ENCODE peak calls at places on chromosomes 6 and 20, in ten cellular contexts. One of them, this sample, is unnamed.

GRCh38 chr6:10084276-10084993 is 330.4 kb downstream of the TFAP2A start:
- DNase-seq in brain microvascular endothelial cell: no peak
- DNase-seq in GM06990: no peak
- DNase-seq in neural crest cell: no peak
- DNase-seq in uterus: no peak
- DNase-seq in RWPE1: peak
- DNase-seq in fibroblast of lung: no peak
- DNase-seq in GM13977: no peak
- DNase-seq in lower lobe of right lung: no peak
- DNase-seq in left ventricle myocardium inferior: no peak
- DNase-seq in this sample: no peak

GRCh38 chr6:100382031-100382430 is 82.7 kb downstream of the SIM1 start:
- DNase-seq in brain microvascular endothelial cell: no peak
- DNase-seq in GM06990: no peak
- DNase-seq in neural crest cell: no peak
- DNase-seq in uterus: no peak
- DNase-seq in RWPE1: peak
- DNase-seq in fibroblast of lung: peak
- DNase-seq in GM13977: no peak
- DNase-seq in lower lobe of right lung: no peak
- DNase-seq in left ventricle myocardium inferior: no peak
- DNase-seq in this sample: no peak

GRCh38 chr20:11876555-11876954 is 41.1 kb upstream of the BTBD3 start:
- DNase-seq in brain microvascular endothelial cell: no peak
- DNase-seq in GM06990: no peak
- DNase-seq in neural crest cell: no peak
- DNase-seq in uterus: no peak
- DNase-seq in RWPE1: no peak
- DNase-seq in fibroblast of lung: no peak
- DNase-seq in GM13977: no peak
- DNase-seq in lower lobe of right lung: no peak
- DNase-seq in left ventricle myocardium inferior: no peak
- DNase-seq in this sample: no peak

GRCh38 chr20:35994994-35995453 is 26.6 kb downstream of the CNBD2 start:
- DNase-seq in brain microvascular endothelial cell: peak
- DNase-seq in GM06990: peak
- DNase-seq in neural crest cell: peak
- DNase-seq in uterus: peak
- DNase-seq in RWPE1: peak
- DNase-seq in fibroblast of lung: peak
- DNase-seq in GM13977: peak
- DNase-seq in lower lobe of right lung: peak
- DNase-seq in left ventricle myocardium inferior: peak
- DNase-seq in this sample: peak

GRCh38 chr20:37356387-37356786 is 10.4 kb downstream of the SRC start:
- DNase-seq in brain microvascular endothelial cell: no peak
- DNase-seq in GM06990: no peak
- DNase-seq in neural crest cell: no peak
- DNase-seq in uterus: peak
- DNase-seq in RWPE1: peak
- DNase-seq in fibroblast of lung: peak
- DNase-seq in GM13977: no peak
- DNase-seq in lower lobe of right lung: peak
- DNase-seq in left ventricle myocardium inferior: peak
- DNase-seq in this sample: peak

GRCh38 chr6:27720607-27721580 is 191.3 kb downstream of the OR2B2 start:
- DNase-seq in brain microvascular endothelial cell: peak
- DNase-seq in GM06990: peak
- DNase-seq in neural crest cell: no peak
- DNase-seq in uterus: no peak
- DNase-seq in RWPE1: peak
- DNase-seq in fibroblast of lung: peak
- DNase-seq in GM13977: no peak
- DNase-seq in lower lobe of right lung: no peak
- DNase-seq in left ventricle myocardium inferior: no peak
- DNase-seq in this sample: peak

GRCh38 chr6:92723390-92723931 is 695.9 kb downstream of the EPHA7 start:
- DNase-seq in brain microvascular endothelial cell: no peak
- DNase-seq in GM06990: no peak
- DNase-seq in neural crest cell: no peak
- DNase-seq in uterus: no peak
- DNase-seq in RWPE1: no peak
- DNase-seq in fibroblast of lung: no peak
- DNase-seq in GM13977: no peak
- DNase-seq in lower lobe of right lung: no peak
- DNase-seq in left ventricle myocardium inferior: no peak
- DNase-seq in this sample: peak

GRCh38 chr6:142926494-142927273 is 18.3 kb downstream of the HIVEP2 start:
- DNase-seq in brain microvascular endothelial cell: peak
- DNase-seq in GM06990: peak
- DNase-seq in neural crest cell: peak
- DNase-seq in uterus: peak
- DNase-seq in RWPE1: peak
- DNase-seq in fibroblast of lung: peak
- DNase-seq in GM13977: peak
- DNase-seq in lower lobe of right lung: peak
- DNase-seq in left ventricle myocardium inferior: peak
- DNase-seq in this sample: peak

GRCh38 chr6:74715362-74716068 is 490.3 kb downstream of the COL12A1 start:
- DNase-seq in brain microvascular endothelial cell: no peak
- DNase-seq in GM06990: no peak
- DNase-seq in neural crest cell: no peak
- DNase-seq in uterus: no peak
- DNase-seq in RWPE1: peak
- DNase-seq in fibroblast of lung: peak
- DNase-seq in GM13977: no peak
- DNase-seq in lower lobe of right lung: no peak
- DNase-seq in left ventricle myocardium inferior: no peak
- DNase-seq in this sample: peak

GRCh38 chr6:132687306-132687705 is 26.5 kb downstream of the VNN1 start:
- DNase-seq in brain microvascular endothelial cell: peak
- DNase-seq in GM06990: no peak
- DNase-seq in neural crest cell: no peak
- DNase-seq in uterus: no peak
- DNase-seq in RWPE1: peak
- DNase-seq in fibroblast of lung: peak
- DNase-seq in GM13977: no peak
- DNase-seq in lower lobe of right lung: no peak
- DNase-seq in left ventricle myocardium inferior: no peak
- DNase-seq in this sample: peak

GRCh38 chr6:146224449-146224848 is 195.6 kb downstream of the GRM1 start:
- DNase-seq in brain microvascular endothelial cell: no peak
- DNase-seq in GM06990: no peak
- DNase-seq in neural crest cell: no peak
- DNase-seq in uterus: no peak
- DNase-seq in RWPE1: no peak
- DNase-seq in fibroblast of lung: peak
- DNase-seq in GM13977: no peak
- DNase-seq in lower lobe of right lung: no peak
- DNase-seq in left ventricle myocardium inferior: no peak
- DNase-seq in this sample: no peak

GRCh38 chr20:61507778-61508177 is 255.7 kb downstream of the CDH4 start:
- DNase-seq in brain microvascular endothelial cell: no peak
- DNase-seq in GM06990: no peak
- DNase-seq in neural crest cell: no peak
- DNase-seq in uterus: no peak
- DNase-seq in RWPE1: no peak
- DNase-seq in fibroblast of lung: no peak
- DNase-seq in GM13977: no peak
- DNase-seq in lower lobe of right lung: no peak
- DNase-seq in left ventricle myocardium inferior: no peak
- DNase-seq in this sample: no peak

GRCh38 chr6:104789770-104790190 is 69.9 kb downstream of the HACE1 start:
- DNase-seq in brain microvascular endothelial cell: peak
- DNase-seq in GM06990: peak
- DNase-seq in neural crest cell: no peak
- DNase-seq in uterus: no peak
- DNase-seq in RWPE1: peak
- DNase-seq in fibroblast of lung: peak
- DNase-seq in GM13977: peak
- DNase-seq in lower lobe of right lung: no peak
- DNase-seq in left ventricle myocardium inferior: no peak
- DNase-seq in this sample: peak

GRCh38 chr6:116100419-116101297 is at the start of gene NT5DC1:
- DNase-seq in brain microvascular endothelial cell: peak
- DNase-seq in GM06990: peak
- DNase-seq in neural crest cell: peak
- DNase-seq in uterus: peak
- DNase-seq in RWPE1: peak
- DNase-seq in fibroblast of lung: peak
- DNase-seq in GM13977: peak
- DNase-seq in lower lobe of right lung: peak
- DNase-seq in left ventricle myocardium inferior: peak
- DNase-seq in this sample: peak
- TF ChIP-seq CTCF in brain microvascular endothelial cell: peak
- TF ChIP-seq CTCF in GM06990: peak
- TF ChIP-seq CTCF in neural crest cell: peak
- TF ChIP-seq CTCF in uterus: peak
- TF ChIP-seq CTCF in RWPE1: peak
- TF ChIP-seq CTCF in fibroblast of lung: peak
- TF ChIP-seq CTCF in GM13977: peak
- TF ChIP-seq CTCF in lower lobe of right lung: peak
- TF ChIP-seq CTCF in left ventricle myocardium inferior: peak
- TF ChIP-seq CTCF in this sample: peak

GRCh38 chr6:168711049-168711640 is 270.2 kb downstream of the SMOC2 start:
- DNase-seq in brain microvascular endothelial cell: peak
- DNase-seq in GM06990: no peak
- DNase-seq in neural crest cell: no peak
- DNase-seq in uterus: no peak
- DNase-seq in RWPE1: peak
- DNase-seq in fibroblast of lung: no peak
- DNase-seq in GM13977: no peak
- DNase-seq in lower lobe of right lung: no peak
- DNase-seq in left ventricle myocardium inferior: no peak
- DNase-seq in this sample: no peak
- TF ChIP-seq CTCF in brain microvascular endothelial cell: no peak
- TF ChIP-seq CTCF in GM06990: no peak
- TF ChIP-seq CTCF in neural crest cell: peak
- TF ChIP-seq CTCF in uterus: peak
- TF ChIP-seq CTCF in RWPE1: peak
- TF ChIP-seq CTCF in fibroblast of lung: peak
- TF ChIP-seq CTCF in GM13977: no peak
- TF ChIP-seq CTCF in lower lobe of right lung: peak
- TF ChIP-seq CTCF in left ventricle myocardium inferior: peak
- TF ChIP-seq CTCF in this sample: no peak

DNA sequence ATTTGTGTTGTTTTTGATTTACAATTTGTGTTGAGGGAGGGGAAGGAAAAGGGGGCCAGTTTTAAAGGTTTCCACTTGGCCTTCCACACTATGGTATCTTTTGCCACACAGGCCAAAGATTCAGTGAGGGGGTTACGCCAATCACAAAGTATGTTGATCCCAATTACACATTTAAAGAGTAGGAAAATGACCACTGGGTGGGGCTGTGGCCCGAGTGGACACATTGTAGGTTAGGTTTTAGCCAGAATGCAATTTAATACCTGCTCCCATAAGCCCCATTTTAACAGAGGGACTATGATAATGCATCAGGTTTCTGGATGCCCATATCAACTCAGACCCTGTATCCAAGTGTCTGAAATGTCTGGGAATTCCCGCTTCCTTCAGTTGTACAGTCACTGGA is 15.6 kb downstream of the VGLL2 start:
- DNase-seq in brain microvascular endothelial cell: no peak
- DNase-seq in GM06990: no peak
- DNase-seq in neural crest cell: no peak
- DNase-seq in uterus: no peak
- DNase-seq in RWPE1: no peak
- DNase-seq in fibroblast of lung: no peak
- DNase-seq in GM13977: no peak
- DNase-seq in lower lobe of right lung: no peak
- DNase-seq in left ventricle myocardium inferior: no peak
- DNase-seq in this sample: no peak
- TF ChIP-seq CTCF in brain microvascular endothelial cell: peak
- TF ChIP-seq CTCF in GM06990: peak
- TF ChIP-seq CTCF in neural crest cell: peak
- TF ChIP-seq CTCF in uterus: no peak
- TF ChIP-seq CTCF in RWPE1: peak
- TF ChIP-seq CTCF in fibroblast of lung: no peak
- TF ChIP-seq CTCF in GM13977: no peak
- TF ChIP-seq CTCF in lower lobe of right lung: peak
- TF ChIP-seq CTCF in left ventricle myocardium inferior: peak
- TF ChIP-seq CTCF in this sample: peak

GRCh38 chr20:34315236-34315635 is 12.1 kb upstream of the AHCY start:
- DNase-seq in brain microvascular endothelial cell: no peak
- DNase-seq in GM06990: no peak
- DNase-seq in neural crest cell: no peak
- DNase-seq in uterus: no peak
- DNase-seq in RWPE1: no peak
- DNase-seq in fibroblast of lung: no peak
- DNase-seq in GM13977: no peak
- DNase-seq in lower lobe of right lung: no peak
- DNase-seq in left ventricle myocardium inferior: no peak
- DNase-seq in this sample: no peak

GRCh38 chr20:34311118-34312023 is 8.2 kb upstream of the AHCY start:
- DNase-seq in brain microvascular endothelial cell: no peak
- DNase-seq in GM06990: no peak
- DNase-seq in neural crest cell: peak
- DNase-seq in uterus: peak
- DNase-seq in RWPE1: no peak
- DNase-seq in fibroblast of lung: no peak
- DNase-seq in GM13977: no peak
- DNase-seq in lower lobe of right lung: no peak
- DNase-seq in left ventricle myocardium inferior: no peak
- DNase-seq in this sample: no peak

GRCh38 chr20:34312024-34312460 is 8.9 kb upstream of the AHCY start:
- DNase-seq in brain microvascular endothelial cell: no peak
- DNase-seq in GM06990: no peak
- DNase-seq in neural crest cell: no peak
- DNase-seq in uterus: no peak
- DNase-seq in RWPE1: no peak
- DNase-seq in fibroblast of lung: no peak
- DNase-seq in GM13977: no peak
- DNase-seq in lower lobe of right lung: no peak
- DNase-seq in left ventricle myocardium inferior: no peak
- DNase-seq in this sample: no peak

GRCh38 chr20:34310481-34311117 is 7.4 kb upstream of the AHCY start:
- DNase-seq in brain microvascular endothelial cell: no peak
- DNase-seq in GM06990: no peak
- DNase-seq in neural crest cell: no peak
- DNase-seq in uterus: no peak
- DNase-seq in RWPE1: no peak
- DNase-seq in fibroblast of lung: no peak
- DNase-seq in GM13977: no peak
- DNase-seq in lower lobe of right lung: no peak
- DNase-seq in left ventricle myocardium inferior: no peak
- DNase-seq in this sample: no peak

DNA sequence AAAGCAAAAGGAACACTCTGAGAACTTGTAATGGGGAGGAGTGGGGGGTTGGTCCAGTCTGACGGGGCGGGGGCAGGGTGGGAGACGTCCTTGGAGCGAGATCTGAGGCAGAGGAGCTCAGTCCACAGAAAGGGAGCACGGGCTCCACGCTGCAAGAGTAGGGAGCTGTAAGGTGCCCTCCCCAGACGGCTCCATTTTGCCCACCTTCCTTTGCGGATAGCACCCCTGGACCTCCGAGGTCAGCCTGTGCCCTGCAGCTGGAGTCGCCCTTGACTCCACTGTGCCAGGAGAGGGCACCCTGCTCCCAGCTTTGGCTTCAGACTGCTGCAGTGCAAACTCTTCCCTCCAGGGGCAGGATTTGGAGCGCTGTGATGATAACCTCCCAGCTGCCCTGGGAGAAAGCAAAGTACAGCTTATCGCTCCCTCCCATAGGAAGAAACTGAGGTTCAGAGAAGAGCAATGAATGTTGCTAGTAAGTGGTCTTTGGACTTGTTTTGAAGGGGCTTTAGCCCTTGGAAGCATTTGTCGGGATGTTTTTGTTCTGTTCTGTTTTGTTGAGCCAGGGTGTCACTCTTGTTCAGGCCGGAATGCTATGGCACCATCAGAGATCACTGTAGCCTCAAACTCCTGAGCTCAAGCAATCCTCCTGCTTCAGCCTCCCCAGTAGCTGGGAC is 9.5 kb upstream of the AHCY start:
- DNase-seq in brain microvascular endothelial cell: peak
- DNase-seq in GM06990: peak
- DNase-seq in neural crest cell: peak
- DNase-seq in uterus: peak
- DNase-seq in RWPE1: peak
- DNase-seq in fibroblast of lung: peak
- DNase-seq in GM13977: peak
- DNase-seq in lower lobe of right lung: peak
- DNase-seq in left ventricle myocardium inferior: peak
- DNase-seq in this sample: peak
- TF ChIP-seq CTCF in brain microvascular endothelial cell: peak
- TF ChIP-seq CTCF in GM06990: peak
- TF ChIP-seq CTCF in neural crest cell: peak
- TF ChIP-seq CTCF in uterus: peak
- TF ChIP-seq CTCF in RWPE1: peak
- TF ChIP-seq CTCF in fibroblast of lung: peak
- TF ChIP-seq CTCF in GM13977: peak
- TF ChIP-seq CTCF in lower lobe of right lung: peak
- TF ChIP-seq CTCF in left ventricle myocardium inferior: peak
- TF ChIP-seq CTCF in this sample: peak

This sample was measured in fibroblast of villous mesenchyme.